ENCODE peak calls at places on chromosomes 6 and 20, in seven cellular contexts. I is activated CD8-positive, alpha-beta memory T cell treated with anti-CD3 and anti-CD28 coated beads for 24 hours; V is progenitor cell of endocrine pancreas; J is stimulated activated naive CD8-positive, alpha-beta T cell treated with anti-CD3 and anti-CD28 coated beads, Interleukin-15, Interleukin-2, amounts not matched to agents 100 U/mL and 50 U/mL, for 24 hours; Y is NCI-H524; X is COR-L47; Z is HEK293T. D is an unnamed sample.

GRCh38 chr6:129884211-129884610 is 23.1 kb upstream of the TMEM244 start:
- DNase-seq in I (no peak), V (no peak), J (no peak), Y (no peak), X (no peak), Z (no peak), D (no peak)

GRCh38 chr6:154909821-154910220 is 85.3 kb upstream of the TIAM2 start:
- DNase-seq in I (peak), V (no peak), J (no peak), Y (peak), X (no peak), Z (no peak), D (no peak)

GRCh38 chr6:152571089-152571488 is 66.1 kb downstream of the SYNE1 start:
- DNase-seq in I (no peak), V (no peak), J (no peak), Y (no peak), X (no peak), Z (no peak), D (no peak)

GRCh38 chr6:14880052-14880451 is 365.8 kb upstream of the JARID2 start:
- DNase-seq in I (no peak), V (no peak), J (no peak), Y (no peak), X (no peak), Z (no peak), D (no peak)

GRCh38 chr6:17167327-17167979 is 65.6 kb downstream of the STMND1 start:
- DNase-seq in I (no peak), V (peak), J (no peak), Y (peak), X (no peak), Z (peak), D (peak)

GRCh38 chr6:33577106-33577535 is 3.0 kb downstream of the BAK1 start:
- DNase-seq in I (no peak), V (no peak), J (no peak), Y (no peak), X (no peak), Z (no peak), D (no peak)

GRCh38 chr20:37299718-37300529 is 10.5 kb downstream of the MANBAL start:
- DNase-seq in I (no peak), V (no peak), J (no peak), Y (no peak), X (no peak), Z (no peak), D (no peak)

GRCh38 chr20:19785173-19785799 is 27.2 kb downstream of the RIN2 start:
- DNase-seq in I (no peak), V (no peak), J (no peak), Y (no peak), X (no peak), Z (no peak), D (no peak)

GRCh38 chr20:1327241-1327653 is 1.7 kb downstream of the SDCBP2 start:
- DNase-seq in I (peak), V (no peak), J (no peak), Y (no peak), X (no peak), Z (no peak), D (no peak)

GRCh38 chr6:92024071-92024470 is 1395.3 kb downstream of the EPHA7 start:
- DNase-seq in I (no peak), V (no peak), J (no peak), Y (no peak), X (no peak), Z (no peak), D (no peak)

GRCh38 chr20:41627611-41628244 is 9.6 kb upstream of the CHD6 start:
- DNase-seq in I (no peak), V (no peak), J (no peak), Y (no peak), X (no peak), Z (no peak), D (no peak)

GRCh38 chr6:29947292-29947980 is 5.1 kb downstream of the HLA-A start:
- DNase-seq in I (no peak), V (no peak), J (no peak), Y (no peak), X (no peak), Z (no peak), D (no peak)

GRCh38 chr20:63268256-63268655 is 4.4 kb upstream of the ARFGAP1 start:
- DNase-seq in I (no peak), V (no peak), J (no peak), Y (peak), X (no peak), Z (no peak), D (no peak)

GRCh38 chr6:18507018-18507415 is 119.9 kb downstream of the RNF144B start:
- DNase-seq in I (no peak), V (no peak), J (no peak), Y (peak), X (peak), Z (no peak), D (peak)

GRCh38 chr20:36808317-36809257 is 35.0 kb upstream of the DSN1 start:
- DNase-seq in I (peak), V (no peak), J (peak), Y (no peak), X (peak), Z (peak), D (peak)

GRCh38 chr20:10565191-10565921 is 108.4 kb downstream of the JAG1 start:
- DNase-seq in I (no peak), V (no peak), J (no peak), Y (no peak), X (no peak), Z (no peak), D (no peak)

GRCh38 chr20:13262701-13263335 is 41.7 kb downstream of the ISM1 start:
- DNase-seq in I (no peak), V (no peak), J (no peak), Y (no peak), X (no peak), Z (no peak), D (no peak)

GRCh38 chr6:4804095-4804494 is 27.9 kb downstream of the CDYL start:
- DNase-seq in I (no peak), V (no peak), J (peak), Y (no peak), X (no peak), Z (no peak), D (no peak)

GRCh38 chr20:46050885-46051284 is 21.9 kb downstream of the SLC12A5 start:
- DNase-seq in I (no peak), V (no peak), J (no peak), Y (no peak), X (no peak), Z (no peak), D (no peak)

GRCh38 chr6:18528084-18528743 is 141.1 kb downstream of the RNF144B start:
- DNase-seq in I (no peak), V (no peak), J (no peak), Y (no peak), X (peak), Z (no peak), D (peak)

GRCh38 chr20:57223648-57224489 is 42.6 kb downstream of the BMP7 start:
- DNase-seq in I (no peak), V (no peak), J (no peak), Y (no peak), X (no peak), Z (no peak), D (no peak)

GRCh38 chr6:152063170-152063921 is 255.9 kb downstream of the ESR1 start:
- DNase-seq in I (no peak), V (no peak), J (no peak), Y (no peak), X (no peak), Z (no peak), D (no peak)

GRCh38 chr6:132931937-132932336 is 117.6 kb downstream of the RPS12 start:
- DNase-seq in I (no peak), V (no peak), J (no peak), Y (no peak), X (no peak), Z (no peak), D (no peak)

GRCh38 chr6:130575971-130576370 is 210.2 kb downstream of the TMEM200A start:
- DNase-seq in I (peak), V (no peak), J (peak), Y (no peak), X (no peak), Z (no peak), D (no peak)

GRCh38 chr6:138109042-138109997 is 2.1 kb upstream of the PERP start:
- DNase-seq in I (peak), V (peak), J (peak), Y (peak), X (peak), Z (peak), D (peak)

GRCh38 chr6:81708306-81708705 is 44.2 kb downstream of the TENT5A start:
- DNase-seq in I (no peak), V (no peak), J (no peak), Y (no peak), X (no peak), Z (no peak), D (no peak)

GRCh38 chr6:161924516-161925116 is 650.8 kb upstream of the AGPAT4 start:
- DNase-seq in I (no peak), V (no peak), J (no peak), Y (no peak), X (no peak), Z (no peak), D (no peak)

GRCh38 chr6:5671162-5671561 is 335.6 kb downstream of the NRN1 start:
- DNase-seq in I (no peak), V (no peak), J (no peak), Y (peak), X (no peak), Z (no peak), D (no peak)

GRCh38 chr6:106085984-106086832 is at the start of gene PRDM1:
- DNase-seq in I (peak), V (peak), J (peak), Y (peak), X (peak), Z (peak), D (peak)

GRCh38 chr6:15793288-15793687 is 130.5 kb upstream of the DTNBP1 start:
- DNase-seq in I (no peak), V (no peak), J (no peak), Y (no peak), X (no peak), Z (no peak), D (no peak)

GRCh38 chr6:160991411-160992322 is at the start of gene MAP3K4:
- DNase-seq in I (peak), V (peak), J (peak), Y (peak), X (peak), Z (peak), D (peak)

GRCh38 chr6:118562248-118562647 is 14.2 kb downstream of the PLN start:
- DNase-seq in I (no peak), V (no peak), J (no peak), Y (no peak), X (no peak), Z (no peak), D (no peak)

GRCh38 chr6:125728739-125729138 is 20.7 kb upstream of the HEY2 start:
- DNase-seq in I (no peak), V (no peak), J (no peak), Y (no peak), X (peak), Z (peak), D (no peak)

GRCh38 chr20:40584128-40584819 is 104.8 kb downstream of the MAFB start:
- DNase-seq in I (no peak), V (no peak), J (no peak), Y (no peak), X (no peak), Z (no peak), D (no peak)

GRCh38 chr6:134429861-134430380 is 112.0 kb upstream of the SGK1 start:
- DNase-seq in I (no peak), V (no peak), J (no peak), Y (no peak), X (no peak), Z (no peak), D (no peak)

D was measured in NCI-H748 treated with DMSO at 0.1 percent for 48 hours.